ENCODE peak calls at places on chromosome 7, in four cellular contexts. C, K, E and L are unnamed samples.

GRCh38 chr7:102085223-102085772 is 201.4 kb upstream of the SH2B2 start:
- DNase-seq in K (no peak), E (no peak), C (no peak), L (no peak)

GRCh38 chr7:35485436-35485835 is 209.5 kb downstream of the HERPUD2 start:
- DNase-seq in C (no peak), E (no peak), K (no peak), L (no peak)

GRCh38 chr7:130392456-130392860 is 12.2 kb downstream of the CPA1 start:
- DNase-seq in K (peak), C (no peak), E (peak), L (no peak)

GRCh38 chr7:70539622-70540021 is 592.3 kb upstream of the GALNT17 start:
- DNase-seq in C (no peak), E (no peak), K (no peak), L (no peak)

GRCh38 chr7:41385996-41386395 is 316.9 kb downstream of the INHBA start:
- DNase-seq in K (no peak), C (no peak), E (peak), L (no peak)

GRCh38 chr7:83836028-83836427 is 187.1 kb upstream of the SEMA3E start:
- DNase-seq in K (no peak), E (no peak), C (no peak), L (no peak)

GRCh38 chr7:136555933-136556332 is 312.5 kb upstream of the CHRM2 start:
- DNase-seq in K (no peak), C (peak), E (no peak), L (no peak)

GRCh38 chr7:46131916-46132795 is 211.1 kb upstream of the IGFBP3 start:
- DNase-seq in K (peak), C (no peak), E (no peak), L (no peak)

GRCh38 chr7:106823631-106824030 is 41.5 kb upstream of the PIK3CG start:
- DNase-seq in K (no peak), C (no peak), E (peak), L (no peak)

GRCh38 chr7:23713285-23714235 is 3.5 kb downstream of the STK31 start:
- DNase-seq in K (peak), E (peak), C (no peak), L (no peak)

GRCh38 chr7:113804475-113805130 is 114.2 kb downstream of the PPP1R3A start:
- DNase-seq in C (no peak), E (peak), K (no peak), L (no peak)

GRCh38 chr7:27252935-27253333 is 10.3 kb downstream of the EVX1 start:
- DNase-seq in E (no peak), C (no peak), K (no peak), L (no peak)

GRCh38 chr7:23888958-23889357 is 178.9 kb downstream of the STK31 start:
- DNase-seq in K (no peak), E (no peak), C (no peak), L (no peak)

GRCh38 chr7:69800495-69800894 is 202.2 kb downstream of the AUTS2 start:
- DNase-seq in E (no peak), K (peak), C (no peak), L (no peak)

GRCh38 chr7:47405286-47405904 is 176.5 kb downstream of the TNS3 start:
- DNase-seq in K (no peak), E (no peak), C (no peak), L (no peak)

GRCh38 chr7:33744293-33744692 is 161.0 kb upstream of the BMPER start:
- DNase-seq in E (peak), C (peak), K (no peak), L (peak)

GRCh38 chr7:122702872-122703510 is at the start of gene RNF148:
- DNase-seq in K (no peak), E (no peak), C (no peak), L (no peak)

GRCh38 chr7:41403291-41403690 is 299.6 kb downstream of the INHBA start:
- DNase-seq in K (no peak), C (no peak), E (no peak), L (no peak)

GRCh38 chr7:112383671-112384417 is 66.4 kb upstream of the IFRD1 start:
- DNase-seq in K (no peak), E (no peak), C (no peak), L (peak)

GRCh38 chr7:70838292-70838907 is 293.5 kb upstream of the GALNT17 start:
- DNase-seq in C (no peak), K (no peak), E (no peak), L (no peak)

GRCh38 chr7:8823486-8823885 is 390.1 kb downstream of the NXPH1 start:
- DNase-seq in E (no peak), C (no peak), K (no peak), L (peak)

GRCh38 chr7:192035-192649 is at the start of gene FAM20C:
- DNase-seq in E (peak), C (no peak), K (peak), L (peak)

GRCh38 chr7:521221-522070 is 1.8 kb upstream of the PDGFA start:
- DNase-seq in E (peak), K (peak), C (no peak), L (no peak)

GRCh38 chr7:106057962-106058901 is 53.9 kb downstream of the SYPL1 start:
- DNase-seq in C (no peak), K (no peak), E (no peak), L (peak)

GRCh38 chr7:90629306-90629918 is 33.3 kb downstream of the CDK14 start:
- DNase-seq in C (peak), E (peak), K (peak), L (peak)

GRCh38 chr7:48246073-48246472 is 74.8 kb downstream of the ABCA13 start:
- DNase-seq in C (no peak), K (no peak), E (peak), L (no peak)

GRCh38 chr7:129283938-129284337 is 59.1 kb downstream of the AHCYL2 start:
- DNase-seq in K (no peak), E (no peak), C (no peak), L (no peak)

GRCh38 chr7:77416621-77417371 is 647 bp upstream of the GSAP start:
- DNase-seq in K (no peak), C (no peak), E (no peak), L (no peak)

GRCh38 chr7:155353256-155353897 is 55.7 kb downstream of the INSIG1 start:
- DNase-seq in K (no peak), C (no peak), E (no peak), L (no peak)

GRCh38 chr7:91201731-91202130 is 62.5 kb upstream of the FZD1 start:
- DNase-seq in K (no peak), C (no peak), E (no peak), L (no peak)

GRCh38 chr7:55108401-55108800 is 89.6 kb downstream of the EGFR start:
- DNase-seq in C (no peak), E (no peak), K (no peak), L (no peak)

GRCh38 chr7:85602196-85602595 is 415.3 kb upstream of the SEMA3D start:
- DNase-seq in C (no peak), E (peak), K (no peak), L (peak)